ENCODE peak calls at places on chromosomes 7 and 10, in seven cellular contexts. T, Q, A, K, L, V and Y are unnamed samples.

GRCh38 chr7:128838109-128838779 is 8.0 kb downstream of the FLNC start:
- DNase-seq in T (no peak), Q (no peak), A (no peak), K (no peak), L (no peak), V (no peak), Y (no peak)

GRCh38 chr7:14340415-14341079 is 351.1 kb upstream of the ETV1 start:
- DNase-seq in T (no peak), Q (no peak), A (no peak), K (no peak), L (no peak), V (no peak), Y (no peak)

GRCh38 chr7:121531175-121532070 is 135.3 kb upstream of the FAM3C start:
- DNase-seq in T (no peak), Q (no peak), A (no peak), K (no peak), L (no peak), V (no peak), Y (no peak)

GRCh38 chr7:4216016-4216415 is 466.1 kb upstream of the FOXK1 start:
- DNase-seq in T (no peak), Q (no peak), A (peak), K (no peak), L (no peak), V (no peak), Y (no peak)

GRCh38 chr7:75727881-75728592 is 10.7 kb downstream of the HIP1 start:
- DNase-seq in T (peak), Q (no peak), A (no peak), K (peak), L (no peak), V (peak), Y (no peak)

GRCh38 chr7:116802144-116802747 is 60.1 kb upstream of the CAPZA2 start:
- DNase-seq in T (no peak), Q (no peak), A (no peak), K (no peak), L (no peak), V (no peak), Y (no peak)

GRCh38 chr10:97016728-97017473 is 168.9 kb downstream of the SLIT1 start:
- DNase-seq in T (no peak), Q (no peak), A (no peak), K (no peak), L (peak), V (no peak), Y (no peak)

GRCh38 chr10:86931872-86932271 is 25.5 kb downstream of the MMRN2 start:
- DNase-seq in T (no peak), Q (no peak), A (no peak), K (no peak), L (no peak), V (no peak), Y (no peak)

GRCh38 chr10:4007771-4008170 is 222.8 kb upstream of the KLF6 start:
- DNase-seq in T (no peak), Q (no peak), A (no peak), K (no peak), L (no peak), V (no peak), Y (no peak)

GRCh38 chr10:93859049-93859655 is 34.6 kb upstream of the SLC35G1 start:
- DNase-seq in T (no peak), Q (no peak), A (no peak), K (peak), L (no peak), V (no peak), Y (no peak)

GRCh38 chr7:67413670-67414069 is 417.0 kb downstream of the TYW1 start:
- DNase-seq in T (no peak), Q (no peak), A (no peak), K (no peak), L (no peak), V (no peak), Y (no peak)
- H3K27ac ChIP-seq in T (no peak), Q (no peak), A (no peak), K (no peak), L (no peak), V (no peak), Y (no peak)

DNA sequence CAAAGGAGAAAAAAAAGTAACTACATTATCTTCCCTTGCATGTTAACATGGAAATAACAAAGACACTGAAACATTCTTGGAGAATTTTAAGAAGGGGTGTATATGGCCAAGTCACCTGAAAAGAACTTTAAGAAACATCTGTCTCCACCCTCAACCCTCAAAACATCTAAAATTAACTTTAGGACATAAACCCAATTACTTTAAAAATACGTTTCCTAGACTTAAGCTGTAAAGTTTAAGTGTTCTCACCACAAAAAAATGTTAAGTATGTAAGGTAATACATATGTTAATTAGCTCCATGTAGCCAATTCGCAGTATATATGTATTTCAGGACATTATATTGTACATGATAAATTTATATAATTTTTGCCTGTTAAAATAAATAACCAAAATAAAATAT is 71.1 kb upstream of the GLCCI1 start:
- DNase-seq in T (no peak), Q (no peak), A (no peak), K (no peak), L (no peak), V (no peak), Y (no peak)
- TF ChIP-seq CTCF in T (no peak), Q (no peak), A (no peak), K (no peak), L (no peak), V (no peak), Y (no peak)

DNA sequence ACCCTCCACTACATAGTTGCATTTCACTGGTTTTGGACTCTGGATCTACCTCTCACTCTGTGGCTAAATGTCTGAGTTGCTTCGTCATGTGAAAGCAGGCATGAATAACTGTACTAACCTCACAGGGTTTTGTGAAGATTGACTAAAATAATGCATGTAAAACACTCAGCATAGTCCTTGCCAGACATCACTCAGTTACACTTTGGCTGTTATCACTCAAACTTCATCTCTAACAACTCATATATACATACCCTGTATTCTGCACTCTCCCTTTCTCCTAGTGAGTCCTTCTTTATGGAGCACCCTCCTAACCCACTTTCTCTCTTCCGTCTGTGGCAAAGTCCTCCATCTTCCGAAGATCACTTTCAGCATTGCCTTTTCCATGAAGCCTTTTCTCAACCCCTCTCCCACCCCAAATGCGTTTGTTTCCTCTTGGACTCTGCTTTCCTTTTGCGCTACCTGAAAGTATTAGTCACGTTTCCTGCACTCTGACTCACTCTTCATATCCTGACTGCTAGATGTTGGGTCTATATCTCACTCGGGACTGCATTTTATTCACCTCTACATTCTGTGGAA is 72.6 kb downstream of the OSBPL3 start:
- DNase-seq in T (no peak), Q (no peak), A (no peak), K (peak), L (no peak), V (no peak), Y (no peak)
- H3K27ac ChIP-seq in T (peak), Q (peak), A (no peak), K (peak), L (no peak), V (no peak), Y (no peak)

DNA sequence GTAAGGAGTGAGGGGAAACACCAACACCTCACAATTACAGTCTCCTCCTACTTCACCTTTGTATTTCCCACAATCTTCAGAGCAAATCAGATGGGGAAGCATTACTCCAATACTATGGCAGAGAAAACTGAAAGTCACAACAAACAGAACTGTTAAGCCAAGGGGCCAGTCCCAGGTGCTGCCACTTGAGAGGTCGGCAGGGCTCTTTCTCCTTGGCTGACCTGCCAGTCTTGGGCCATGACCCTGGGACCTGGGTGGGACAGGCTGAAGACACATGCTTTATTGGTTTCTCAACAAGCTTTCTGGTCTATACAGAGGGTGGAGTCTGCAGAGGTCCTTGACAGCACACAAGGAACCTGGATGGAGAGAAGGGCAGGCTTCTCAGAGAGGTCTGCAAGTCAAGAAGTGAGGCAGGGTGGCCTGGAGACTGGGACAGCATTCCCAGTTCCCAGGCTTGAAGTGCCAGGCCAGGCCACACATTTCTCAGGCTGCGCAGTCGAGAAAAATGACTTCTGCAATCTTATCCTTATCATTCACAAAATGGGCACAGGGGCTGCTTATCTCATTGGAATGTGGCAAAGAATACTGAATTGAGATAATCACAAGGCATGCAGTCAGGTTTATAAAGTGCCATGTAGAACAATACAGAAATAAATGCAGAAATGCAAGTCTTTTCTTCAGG is 301.0 kb downstream of the CXCL12 start:
- DNase-seq in T (no peak), Q (no peak), A (no peak), K (no peak), L (no peak), V (no peak), Y (no peak)
- TF ChIP-seq CTCF in T (no peak), Q (no peak), A (no peak), K (no peak), L (no peak), V (no peak), Y (no peak)

DNA sequence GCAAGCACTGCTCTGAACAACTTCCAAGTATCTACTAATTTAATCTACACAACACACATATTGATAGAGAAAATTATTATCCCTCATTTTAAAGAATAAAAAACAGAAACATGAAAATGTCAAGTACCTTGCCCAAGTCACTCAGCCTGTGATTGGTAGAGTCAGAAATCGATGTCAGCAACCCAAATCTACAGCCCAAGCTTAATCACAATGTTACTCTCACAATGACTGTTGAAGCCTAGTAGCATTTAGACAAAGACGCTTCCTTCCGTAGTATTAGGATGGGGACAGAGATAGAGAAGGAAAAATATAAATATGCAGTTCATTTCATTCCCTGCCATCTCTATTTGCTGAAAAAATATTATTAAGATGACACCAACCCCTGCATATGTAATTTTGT is 242.5 kb downstream of the ELMO1 start:
- DNase-seq in T (no peak), Q (no peak), A (no peak), K (no peak), L (no peak), V (no peak), Y (no peak)
- H3K27ac ChIP-seq in T (no peak), Q (no peak), A (no peak), K (no peak), L (no peak), V (no peak), Y (no peak)

DNA sequence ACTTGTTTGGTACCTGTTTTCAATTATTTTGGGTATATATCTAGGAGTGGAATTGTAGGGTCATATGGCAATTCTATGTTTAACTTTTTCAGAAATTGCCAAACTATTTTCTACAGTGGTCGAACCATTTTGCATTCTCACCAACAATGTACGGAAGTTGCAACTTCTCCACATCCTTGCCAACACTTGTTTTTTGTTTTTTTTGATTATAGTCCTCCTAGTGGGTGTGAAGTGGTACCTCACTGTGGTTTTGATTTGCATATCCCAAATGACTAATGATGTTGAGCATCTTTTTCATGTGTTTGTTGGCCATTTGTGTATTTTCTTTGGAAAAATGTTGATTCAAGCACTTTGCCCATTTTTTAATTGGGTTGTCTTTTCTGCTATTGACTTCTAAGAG is 122.1 kb downstream of the RPS24 start:
- DNase-seq in T (no peak), Q (no peak), A (no peak), K (no peak), L (no peak), V (no peak), Y (no peak)
- TF ChIP-seq CTCF in T (no peak), Q (no peak), A (no peak), K (no peak), L (no peak), V (no peak), Y (no peak)

GRCh38 chr10:5480162-5480931 is 19.0 kb downstream of the CALML5 start:
- DNase-seq in T (no peak), Q (no peak), A (no peak), K (no peak), L (no peak), V (no peak), Y (no peak)
- H3K27ac ChIP-seq in T (no peak), Q (no peak), A (no peak), K (no peak), L (no peak), V (no peak), Y (no peak)